ENCODE peak calls at places on chromosomes 1 and 21, in four cellular contexts. One of them, this sample, is unnamed.

GRCh38 chr21:38945536-38946245 is 140.0 kb downstream of the ETS2 start:
- DNase-seq in body of pancreas: no peak
- DNase-seq in CD4-positive, alpha-beta T cell: no peak
- DNase-seq in tibial artery: no peak
- DNase-seq in this sample: no peak

GRCh38 chr1:59025898-59026426 is 242.1 kb upstream of the JUN start:
- DNase-seq in CD4-positive, alpha-beta T cell: no peak
- DNase-seq in body of pancreas: no peak
- DNase-seq in tibial artery: no peak
- DNase-seq in this sample: no peak

GRCh38 chr1:196774195-196774594 is 445 bp upstream of the CFHR3 start:
- DNase-seq in CD4-positive, alpha-beta T cell: no peak
- DNase-seq in body of pancreas: no peak
- DNase-seq in tibial artery: no peak
- DNase-seq in this sample: no peak

GRCh38 chr1:109277434-109278204 is 5.3 kb downstream of the PSRC1 start:
- DNase-seq in CD4-positive, alpha-beta T cell: peak
- DNase-seq in tibial artery: peak
- DNase-seq in body of pancreas: peak
- DNase-seq in this sample: no peak

GRCh38 chr1:181134543-181135461 is 46.3 kb downstream of the IER5 start:
- DNase-seq in tibial artery: peak
- DNase-seq in body of pancreas: peak
- DNase-seq in CD4-positive, alpha-beta T cell: no peak
- DNase-seq in this sample: peak

GRCh38 chr1:14697371-14697770 is 98.9 kb downstream of the KAZN start:
- DNase-seq in tibial artery: no peak
- DNase-seq in body of pancreas: no peak
- DNase-seq in CD4-positive, alpha-beta T cell: no peak
- DNase-seq in this sample: no peak

GRCh38 chr1:35929730-35930592 is 944 bp upstream of the AGO3 start:
- DNase-seq in CD4-positive, alpha-beta T cell: peak
- DNase-seq in body of pancreas: peak
- DNase-seq in tibial artery: peak
- DNase-seq in this sample: no peak

GRCh38 chr1:115595279-115596079 is 46.3 kb upstream of the VANGL1 start:
- DNase-seq in body of pancreas: peak
- DNase-seq in CD4-positive, alpha-beta T cell: peak
- DNase-seq in tibial artery: peak
- DNase-seq in this sample: peak

GRCh38 chr1:228478912-228479665 is 8.1 kb upstream of the RNF187 start:
- DNase-seq in tibial artery: no peak
- DNase-seq in CD4-positive, alpha-beta T cell: no peak
- DNase-seq in body of pancreas: no peak
- DNase-seq in this sample: no peak

GRCh38 chr1:17671314-17671705 is 83.8 kb upstream of the ACTL8 start:
- DNase-seq in tibial artery: no peak
- DNase-seq in body of pancreas: no peak
- DNase-seq in CD4-positive, alpha-beta T cell: no peak
- DNase-seq in this sample: no peak

GRCh38 chr1:17673335-17674075 is 81.6 kb upstream of the ACTL8 start:
- DNase-seq in CD4-positive, alpha-beta T cell: no peak
- DNase-seq in tibial artery: no peak
- DNase-seq in body of pancreas: no peak
- DNase-seq in this sample: no peak

GRCh38 chr1:17670587-17671313 is 84.4 kb upstream of the ACTL8 start:
- DNase-seq in body of pancreas: no peak
- DNase-seq in tibial artery: no peak
- DNase-seq in CD4-positive, alpha-beta T cell: no peak
- DNase-seq in this sample: no peak

GRCh38 chr1:17672226-17672625 is 82.9 kb upstream of the ACTL8 start:
- DNase-seq in tibial artery: no peak
- DNase-seq in body of pancreas: no peak
- DNase-seq in CD4-positive, alpha-beta T cell: no peak
- DNase-seq in this sample: no peak

DNA sequence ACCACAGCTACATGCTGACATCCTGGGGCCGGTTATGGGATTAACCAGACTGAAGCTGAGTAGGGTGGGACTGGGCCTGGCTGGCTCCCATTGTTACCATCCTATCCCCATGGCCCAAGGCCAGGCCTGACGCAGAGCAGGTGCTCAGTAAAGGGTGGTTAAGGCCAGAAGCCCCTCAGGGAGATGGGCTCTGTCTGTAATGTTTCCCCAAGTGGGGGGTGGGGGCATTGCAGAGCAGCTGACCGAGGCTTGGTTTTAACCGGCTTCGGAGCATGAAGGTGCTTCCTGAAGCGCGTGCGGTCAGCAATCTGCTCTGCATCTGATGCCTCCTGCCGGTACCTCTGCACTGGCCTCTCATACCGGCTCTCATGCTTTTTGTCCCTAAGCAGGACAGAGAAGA is 83.4 kb upstream of the ACTL8 start:
- DNase-seq in tibial artery: no peak
- DNase-seq in body of pancreas: no peak
- DNase-seq in CD4-positive, alpha-beta T cell: no peak
- DNase-seq in this sample: no peak
- TF ChIP-seq CTCF in tibial artery: no peak
- TF ChIP-seq CTCF in body of pancreas: no peak
- TF ChIP-seq CTCF in CD4-positive, alpha-beta T cell: no peak
- TF ChIP-seq CTCF in this sample: no peak

GRCh38 chr1:1535298-1535988 is 5.0 kb downstream of the TMEM240 start:
- DNase-seq in tibial artery: no peak
- DNase-seq in CD4-positive, alpha-beta T cell: no peak
- DNase-seq in body of pancreas: no peak
- DNase-seq in this sample: no peak

GRCh38 chr1:1536938-1537546 is 3.4 kb downstream of the TMEM240 start:
- DNase-seq in tibial artery: no peak
- DNase-seq in body of pancreas: no peak
- DNase-seq in CD4-positive, alpha-beta T cell: no peak
- DNase-seq in this sample: no peak

GRCh38 chr1:1534401-1535145 is 5.9 kb downstream of the TMEM240 start:
- DNase-seq in tibial artery: no peak
- DNase-seq in body of pancreas: no peak
- DNase-seq in CD4-positive, alpha-beta T cell: no peak
- DNase-seq in this sample: no peak

GRCh38 chr1:1537626-1538250 is 2.7 kb downstream of the TMEM240 start:
- DNase-seq in tibial artery: no peak
- DNase-seq in body of pancreas: no peak
- DNase-seq in CD4-positive, alpha-beta T cell: no peak
- DNase-seq in this sample: no peak

DNA sequence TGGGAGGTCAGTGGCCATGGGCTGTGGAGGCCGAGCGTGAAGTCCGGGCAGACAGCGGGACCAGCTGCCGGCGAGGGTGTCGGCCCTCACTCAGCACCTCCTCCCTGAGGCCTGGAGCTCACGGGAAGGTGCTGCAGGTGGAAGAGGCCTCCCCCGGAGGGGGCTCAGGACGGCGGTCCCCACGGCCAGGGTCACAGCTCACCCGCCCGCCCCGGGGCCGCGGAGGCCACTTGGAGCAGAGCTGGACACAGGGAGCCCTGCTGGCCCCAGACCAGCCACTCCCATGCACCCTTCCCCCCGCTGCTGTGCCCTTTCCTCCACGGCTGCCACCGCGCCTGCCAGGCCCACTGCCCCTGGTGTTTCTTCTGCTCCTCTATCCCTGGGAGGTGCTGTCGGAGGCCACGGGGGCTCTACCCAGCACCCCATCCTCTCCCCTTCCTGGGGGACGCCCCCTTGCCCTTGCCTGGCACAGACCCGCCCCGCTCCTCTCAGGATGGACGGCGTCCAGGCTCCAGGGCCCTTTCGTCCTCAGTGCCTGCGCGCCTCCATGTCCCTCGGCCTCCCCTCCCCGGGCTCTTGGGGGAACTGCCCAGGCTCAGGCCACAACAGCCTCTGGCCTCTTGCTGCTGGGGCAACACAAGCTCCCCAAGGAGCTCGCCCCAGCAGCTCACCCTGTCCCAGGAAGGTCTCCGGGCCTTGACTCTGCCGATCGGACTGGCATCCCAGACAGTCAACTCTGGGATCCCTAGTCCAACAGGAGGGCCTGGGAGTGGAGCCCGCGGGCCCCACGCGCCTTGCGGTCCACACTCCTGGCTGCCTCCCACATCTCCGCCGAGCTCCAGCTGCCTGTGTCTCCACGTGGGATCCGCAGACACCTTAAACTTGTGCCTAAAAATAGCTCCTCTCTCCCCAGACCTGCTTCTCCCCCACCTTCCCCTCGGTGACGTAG is 4.2 kb downstream of the TMEM240 start:
- DNase-seq in body of pancreas: no peak
- DNase-seq in CD4-positive, alpha-beta T cell: no peak
- DNase-seq in tibial artery: no peak
- DNase-seq in this sample: no peak
- H3K27ac ChIP-seq in body of pancreas: no peak
- H3K27ac ChIP-seq in CD4-positive, alpha-beta T cell: no peak
- H3K27ac ChIP-seq in tibial artery: no peak
- H3K27ac ChIP-seq in this sample: no peak

GRCh38 chr1:85707990-85708825 is at the start of gene ZNHIT6:
- DNase-seq in CD4-positive, alpha-beta T cell: peak
- DNase-seq in tibial artery: peak
- DNase-seq in body of pancreas: peak
- DNase-seq in this sample: peak
- TF ChIP-seq CTCF in CD4-positive, alpha-beta T cell: no peak
- TF ChIP-seq CTCF in tibial artery: peak
- TF ChIP-seq CTCF in body of pancreas: peak
- TF ChIP-seq CTCF in this sample: peak

GRCh38 chr1:245298781-245299180 is 144.0 kb downstream of the KIF26B start:
- DNase-seq in body of pancreas: peak
- DNase-seq in tibial artery: no peak
- DNase-seq in CD4-positive, alpha-beta T cell: no peak
- DNase-seq in this sample: no peak
- H3K27ac ChIP-seq in body of pancreas: peak
- H3K27ac ChIP-seq in tibial artery: no peak
- H3K27ac ChIP-seq in CD4-positive, alpha-beta T cell: no peak
- H3K27ac ChIP-seq in this sample: no peak

GRCh38 chr21:44328242-44328895 is 10.8 kb downstream of the CFAP410 start:
- DNase-seq in tibial artery: no peak
- DNase-seq in body of pancreas: no peak
- DNase-seq in CD4-positive, alpha-beta T cell: no peak
- DNase-seq in this sample: no peak

GRCh38 chr21:44330698-44331097 is 8.5 kb downstream of the CFAP410 start:
- DNase-seq in tibial artery: no peak
- DNase-seq in CD4-positive, alpha-beta T cell: no peak
- DNase-seq in body of pancreas: no peak
- DNase-seq in this sample: no peak

GRCh38 chr21:44329971-44330681 is 9.1 kb downstream of the CFAP410 start:
- DNase-seq in tibial artery: no peak
- DNase-seq in body of pancreas: no peak
- DNase-seq in CD4-positive, alpha-beta T cell: no peak
- DNase-seq in this sample: no peak

GRCh38 chr21:44327603-44327974 is 11.6 kb downstream of the CFAP410 start:
- DNase-seq in body of pancreas: no peak
- DNase-seq in tibial artery: no peak
- DNase-seq in CD4-positive, alpha-beta T cell: no peak
- DNase-seq in this sample: no peak

GRCh38 chr21:44329086-44329889 is 9.9 kb downstream of the CFAP410 start:
- DNase-seq in tibial artery: no peak
- DNase-seq in CD4-positive, alpha-beta T cell: no peak
- DNase-seq in body of pancreas: no peak
- DNase-seq in this sample: no peak
- TF ChIP-seq CTCF in tibial artery: no peak
- TF ChIP-seq CTCF in CD4-positive, alpha-beta T cell: no peak
- TF ChIP-seq CTCF in body of pancreas: no peak
- TF ChIP-seq CTCF in this sample: no peak

GRCh38 chr1:23727362-23727811 is 15.9 kb upstream of the ELOA start:
- DNase-seq in tibial artery: peak
- DNase-seq in body of pancreas: peak
- DNase-seq in CD4-positive, alpha-beta T cell: no peak
- DNase-seq in this sample: no peak
- H3K27ac ChIP-seq in tibial artery: no peak
- H3K27ac ChIP-seq in body of pancreas: peak
- H3K27ac ChIP-seq in CD4-positive, alpha-beta T cell: no peak
- H3K27ac ChIP-seq in this sample: no peak

GRCh38 chr21:45542242-45542666 is at the start of gene SLC19A1:
- DNase-seq in tibial artery: peak
- DNase-seq in body of pancreas: peak
- DNase-seq in CD4-positive, alpha-beta T cell: peak
- DNase-seq in this sample: no peak
- TF ChIP-seq CTCF in tibial artery: peak
- TF ChIP-seq CTCF in body of pancreas: no peak
- TF ChIP-seq CTCF in CD4-positive, alpha-beta T cell: no peak
- TF ChIP-seq CTCF in this sample: peak

This sample was measured in foreskin keratinocyte.